ENCODE peak calls at places on chromosomes 2 and 18, in five cellular contexts. One of them, this sample, is unnamed.
A peak's percentile ranks its signal among the peaks of the same experiment; 100 is the strongest.

GRCh38 chr2:174334781-174335604 is at the start of gene SP9:
- DNase-seq in tibial nerve: no peak
- DNase-seq in HL-60: no peak
- DNase-seq in thoracic aorta: no peak
- DNase-seq in cardiac muscle cell: peak; percentile 43
- DNase-seq in this sample: no peak

GRCh38 chr2:159680692-159681091 is 31.6 kb upstream of the MARCHF7 start:
- DNase-seq in tibial nerve: no peak
- DNase-seq in HL-60: no peak
- DNase-seq in thoracic aorta: no peak
- DNase-seq in cardiac muscle cell: no peak
- DNase-seq in this sample: no peak

GRCh38 chr2:20579866-20580265 is 71.0 kb downstream of the HS1BP3 start:
- DNase-seq in tibial nerve: no peak
- DNase-seq in HL-60: no peak
- DNase-seq in thoracic aorta: no peak
- DNase-seq in cardiac muscle cell: peak; percentile 53
- DNase-seq in this sample: no peak

GRCh38 chr2:172614932-172615331 is 59.0 kb downstream of the PDK1 start:
- DNase-seq in tibial nerve: no peak
- DNase-seq in HL-60: no peak
- DNase-seq in thoracic aorta: no peak
- DNase-seq in cardiac muscle cell: no peak
- DNase-seq in this sample: no peak

GRCh38 chr2:199810422-199811250 is 40.4 kb downstream of the FTCDNL1 start:
- DNase-seq in tibial nerve: no peak
- DNase-seq in HL-60: no peak
- DNase-seq in thoracic aorta: no peak
- DNase-seq in cardiac muscle cell: peak; percentile 12
- DNase-seq in this sample: no peak

GRCh38 chr2:34050413-34050812 is 451.3 kb upstream of the FAM98A start:
- DNase-seq in tibial nerve: no peak
- DNase-seq in HL-60: no peak
- DNase-seq in thoracic aorta: no peak
- DNase-seq in cardiac muscle cell: no peak
- DNase-seq in this sample: no peak

GRCh38 chr2:223084873-223085272 is 32.9 kb downstream of the KCNE4 start:
- DNase-seq in tibial nerve: no peak
- DNase-seq in HL-60: no peak
- DNase-seq in thoracic aorta: no peak
- DNase-seq in cardiac muscle cell: no peak
- DNase-seq in this sample: no peak

GRCh38 chr2:84889332-84889731 is 8.4 kb upstream of the TRABD2A start:
- DNase-seq in tibial nerve: no peak
- DNase-seq in HL-60: no peak
- DNase-seq in thoracic aorta: no peak
- DNase-seq in cardiac muscle cell: no peak
- DNase-seq in this sample: no peak

GRCh38 chr2:235669269-235669831 is 175.5 kb downstream of the AGAP1 start:
- DNase-seq in tibial nerve: peak; percentile 31
- DNase-seq in HL-60: no peak
- DNase-seq in thoracic aorta: no peak
- DNase-seq in cardiac muscle cell: peak; percentile 79
- DNase-seq in this sample: peak; percentile 11

GRCh38 chr2:178829299-178829698 is 22.1 kb upstream of the TTN start:
- DNase-seq in tibial nerve: no peak
- DNase-seq in HL-60: no peak
- DNase-seq in thoracic aorta: no peak
- DNase-seq in cardiac muscle cell: peak; percentile 63
- DNase-seq in this sample: no peak

GRCh38 chr18:58205087-58205779 is 161.2 kb downstream of the NEDD4L start:
- DNase-seq in tibial nerve: no peak
- DNase-seq in HL-60: no peak
- DNase-seq in thoracic aorta: no peak
- DNase-seq in cardiac muscle cell: peak; percentile 67
- DNase-seq in this sample: no peak

GRCh38 chr2:169036717-169037450 is 5.8 kb upstream of the ABCB11 start:
- DNase-seq in tibial nerve: no peak
- DNase-seq in HL-60: no peak
- DNase-seq in thoracic aorta: no peak
- DNase-seq in cardiac muscle cell: no peak
- DNase-seq in this sample: no peak

GRCh38 chr2:224819075-224819474 is 102.9 kb upstream of the CCDC195 start:
- DNase-seq in tibial nerve: no peak
- DNase-seq in HL-60: no peak
- DNase-seq in thoracic aorta: no peak
- DNase-seq in cardiac muscle cell: no peak
- DNase-seq in this sample: no peak

GRCh38 chr2:43228341-43228751 is 1.9 kb upstream of the ZFP36L2 start:
- DNase-seq in tibial nerve: no peak
- DNase-seq in HL-60: no peak
- DNase-seq in thoracic aorta: no peak
- DNase-seq in cardiac muscle cell: no peak
- DNase-seq in this sample: no peak

GRCh38 chr2:136407113-136407951 is 289.4 kb upstream of the CXCR4 start:
- DNase-seq in tibial nerve: no peak
- DNase-seq in HL-60: no peak
- DNase-seq in thoracic aorta: no peak
- DNase-seq in cardiac muscle cell: no peak
- DNase-seq in this sample: no peak

GRCh38 chr2:113197347-113198047 is 23.7 kb downstream of the PSD4 start:
- DNase-seq in tibial nerve: no peak
- DNase-seq in HL-60: no peak
- DNase-seq in thoracic aorta: no peak
- DNase-seq in cardiac muscle cell: no peak
- DNase-seq in this sample: no peak

GRCh38 chr2:150520887-150521664 is 33.6 kb upstream of the RND3 start:
- DNase-seq in tibial nerve: no peak
- DNase-seq in HL-60: no peak
- DNase-seq in thoracic aorta: no peak
- DNase-seq in cardiac muscle cell: peak; percentile 73
- DNase-seq in this sample: no peak
- H3K4me3 ChIP-seq in tibial nerve: no peak overlapping the region
- H3K4me3 ChIP-seq in HL-60: no peak overlapping the region
- H3K4me3 ChIP-seq in thoracic aorta: no peak overlapping the region
- H3K4me3 ChIP-seq in cardiac muscle cell: no peak overlapping the region
- H3K4me3 ChIP-seq in this sample: no peak overlapping the region

GRCh38 chr18:8595445-8595844 is 13.8 kb upstream of the RAB12 start:
- DNase-seq in tibial nerve: no peak
- DNase-seq in HL-60: no peak
- DNase-seq in thoracic aorta: no peak
- DNase-seq in cardiac muscle cell: no peak
- DNase-seq in this sample: no peak
- H3K4me3 ChIP-seq in tibial nerve: no peak overlapping the region
- H3K4me3 ChIP-seq in HL-60: no peak overlapping the region
- H3K4me3 ChIP-seq in thoracic aorta: no peak overlapping the region
- H3K4me3 ChIP-seq in cardiac muscle cell: no peak overlapping the region
- H3K4me3 ChIP-seq in this sample: no peak overlapping the region

GRCh38 chr2:202036601-202037037 is 3.0 kb downstream of the FZD7 start:
- DNase-seq in tibial nerve: no peak
- DNase-seq in HL-60: no peak
- DNase-seq in thoracic aorta: no peak
- DNase-seq in cardiac muscle cell: no peak
- DNase-seq in this sample: no peak
- H3K4me3 ChIP-seq in tibial nerve: peak overlapping the region; percentile 88
- H3K4me3 ChIP-seq in HL-60: no peak overlapping the region
- H3K4me3 ChIP-seq in thoracic aorta: peak overlapping the region; percentile 92
- H3K4me3 ChIP-seq in cardiac muscle cell: peak overlapping the region; percentile 86
- H3K4me3 ChIP-seq in this sample: no peak overlapping the region

DNA sequence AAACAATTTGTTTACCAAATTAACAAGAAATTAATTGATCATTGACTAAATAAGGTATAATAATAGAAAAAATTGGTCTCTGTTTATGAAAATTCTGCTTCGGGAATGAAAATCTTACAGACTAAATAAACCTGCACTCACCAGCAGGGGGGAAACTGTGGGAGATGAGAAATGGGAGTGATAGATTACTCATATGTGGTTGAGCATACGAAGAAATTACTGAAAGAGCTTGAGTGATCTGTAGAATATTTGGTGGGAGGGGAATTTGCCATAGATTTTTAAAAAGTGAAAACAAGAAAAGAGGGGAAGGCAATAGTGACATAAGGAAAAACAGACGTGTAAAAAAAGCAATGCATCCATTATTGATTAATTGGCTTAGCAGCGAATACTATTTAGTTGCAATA is 2.2 kb downstream of the HMSD start:
- DNase-seq in tibial nerve: no peak
- DNase-seq in HL-60: no peak
- DNase-seq in thoracic aorta: no peak
- DNase-seq in cardiac muscle cell: no peak
- DNase-seq in this sample: no peak
- H3K4me3 ChIP-seq in tibial nerve: no peak overlapping the region
- H3K4me3 ChIP-seq in HL-60: no peak overlapping the region
- H3K4me3 ChIP-seq in thoracic aorta: no peak overlapping the region
- H3K4me3 ChIP-seq in cardiac muscle cell: no peak overlapping the region
- H3K4me3 ChIP-seq in this sample: no peak overlapping the region

DNA sequence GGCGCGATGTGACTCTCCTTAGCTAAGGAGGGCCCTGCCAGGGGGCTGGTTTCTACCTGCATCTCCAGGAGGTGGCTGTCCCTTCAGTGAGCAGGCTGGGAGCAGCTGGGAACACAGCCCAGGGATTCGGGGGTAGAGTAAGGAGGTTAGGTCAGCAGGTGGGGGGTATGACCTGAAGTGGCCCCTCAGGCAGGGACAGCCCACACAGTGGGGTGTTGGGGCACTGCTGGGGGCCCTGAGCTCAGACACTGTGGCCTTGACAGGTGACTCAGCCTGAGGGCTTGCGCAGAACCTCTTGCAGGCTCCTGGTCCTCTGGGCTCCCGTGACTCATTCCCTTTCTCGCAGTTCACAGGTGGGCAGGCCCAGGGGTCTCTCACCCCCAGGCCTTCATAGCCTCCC is 185.8 kb upstream of the BCL2L11 start:
- DNase-seq in tibial nerve: no peak
- DNase-seq in HL-60: no peak
- DNase-seq in thoracic aorta: no peak
- DNase-seq in cardiac muscle cell: no peak
- DNase-seq in this sample: no peak
- H3K4me3 ChIP-seq in tibial nerve: no peak overlapping the region
- H3K4me3 ChIP-seq in HL-60: no peak overlapping the region
- H3K4me3 ChIP-seq in thoracic aorta: no peak overlapping the region
- H3K4me3 ChIP-seq in cardiac muscle cell: no peak overlapping the region
- H3K4me3 ChIP-seq in this sample: no peak overlapping the region

This sample was measured in CD8-positive, alpha-beta T cell.